ENCODE peak calls at places on chromosomes 2 and 18, in six cellular contexts. One of them, this sample, is unnamed.

GRCh38 chr18:31497404-31497710 is 620 bp upstream of the DSG2 start:
- ATAC-seq in GM12878: no peak
- ATAC-seq in HepG2: no peak
- ATAC-seq in HCT116: no peak
- ATAC-seq in upper lobe of left lung: no peak
- ATAC-seq in K562: no peak
- ATAC-seq in this sample: no peak

GRCh38 chr2:105188343-105188742 is 53.2 kb upstream of the GPR45 start:
- ATAC-seq in GM12878: no peak
- ATAC-seq in K562: no peak
- ATAC-seq in HCT116: no peak
- ATAC-seq in upper lobe of left lung: no peak
- ATAC-seq in HepG2: no peak
- ATAC-seq in this sample: no peak

GRCh38 chr2:226135861-226136548 is 663.6 kb downstream of the IRS1 start:
- ATAC-seq in HepG2: no peak
- ATAC-seq in upper lobe of left lung: no peak
- ATAC-seq in K562: no peak
- ATAC-seq in HCT116: no peak
- ATAC-seq in GM12878: no peak
- ATAC-seq in this sample: no peak

GRCh38 chr18:58716046-58716766 is 44.9 kb downstream of the MALT1 start:
- ATAC-seq in HCT116: no peak
- ATAC-seq in HepG2: no peak
- ATAC-seq in K562: no peak
- ATAC-seq in upper lobe of left lung: no peak
- ATAC-seq in GM12878: peak; percentile 78
- ATAC-seq in this sample: no peak

GRCh38 chr2:227117027-227117426 is 47.0 kb downstream of the COL4A4 start:
- ATAC-seq in HCT116: no peak
- ATAC-seq in HepG2: no peak
- ATAC-seq in upper lobe of left lung: no peak
- ATAC-seq in GM12878: peak; percentile 34
- ATAC-seq in K562: no peak
- ATAC-seq in this sample: no peak

GRCh38 chr18:74694436-74694835 is 96.8 kb downstream of the ZNF407 start:
- ATAC-seq in K562: no peak
- ATAC-seq in HCT116: no peak
- ATAC-seq in GM12878: no peak
- ATAC-seq in HepG2: no peak
- ATAC-seq in upper lobe of left lung: no peak
- ATAC-seq in this sample: no peak

GRCh38 chr2:167509585-167509984 is 621.3 kb downstream of the XIRP2 start:
- ATAC-seq in GM12878: no peak
- ATAC-seq in upper lobe of left lung: peak; percentile 14
- ATAC-seq in HepG2: peak; percentile 81
- ATAC-seq in HCT116: no peak
- ATAC-seq in K562: no peak
- ATAC-seq in this sample: no peak

GRCh38 chr2:1653137-1653789 is 91.1 kb downstream of the PXDN start:
- ATAC-seq in GM12878: no peak
- ATAC-seq in HepG2: no peak
- ATAC-seq in upper lobe of left lung: peak; percentile 79
- ATAC-seq in HCT116: no peak
- ATAC-seq in K562: no peak
- ATAC-seq in this sample: peak; percentile 90

GRCh38 chr2:109260886-109261700 is 132.1 kb downstream of the SH3RF3 start:
- ATAC-seq in K562: peak; percentile 87
- ATAC-seq in HepG2: peak; percentile 76
- ATAC-seq in GM12878: peak; percentile 84
- ATAC-seq in upper lobe of left lung: peak; percentile 12
- ATAC-seq in HCT116: peak; percentile 88
- ATAC-seq in this sample: no peak

GRCh38 chr2:241638063-241638660 is 669 bp downstream of the ATG4B start:
- ATAC-seq in upper lobe of left lung: no peak
- ATAC-seq in HCT116: no peak
- ATAC-seq in HepG2: no peak
- ATAC-seq in K562: no peak
- ATAC-seq in GM12878: no peak
- ATAC-seq in this sample: no peak

GRCh38 chr2:70391988-70392387 is 90.1 kb upstream of the FAM136A start:
- ATAC-seq in GM12878: no peak
- ATAC-seq in K562: no peak
- ATAC-seq in HCT116: no peak
- ATAC-seq in upper lobe of left lung: no peak
- ATAC-seq in HepG2: no peak
- ATAC-seq in this sample: no peak

GRCh38 chr2:153971250-153971649 is 99.5 kb downstream of the GALNT13 start:
- ATAC-seq in upper lobe of left lung: no peak
- ATAC-seq in GM12878: no peak
- ATAC-seq in HCT116: no peak
- ATAC-seq in K562: no peak
- ATAC-seq in HepG2: no peak
- ATAC-seq in this sample: no peak

GRCh38 chr2:207847807-207848544 is 78.3 kb upstream of the FZD5 start:
- ATAC-seq in GM12878: peak; percentile 48
- ATAC-seq in upper lobe of left lung: peak; percentile 70
- ATAC-seq in K562: peak; percentile 22
- ATAC-seq in HCT116: no peak
- ATAC-seq in HepG2: peak; percentile 83
- ATAC-seq in this sample: peak; percentile 50

GRCh38 chr18:48125724-48126123 is 195.3 kb upstream of the SMAD2 start:
- ATAC-seq in upper lobe of left lung: no peak
- ATAC-seq in GM12878: no peak
- ATAC-seq in K562: no peak
- ATAC-seq in HCT116: no peak
- ATAC-seq in HepG2: no peak
- ATAC-seq in this sample: no peak

GRCh38 chr2:179817181-179817841 is 44.1 kb downstream of the ZNF385B start:
- ATAC-seq in GM12878: no peak
- ATAC-seq in HepG2: no peak
- ATAC-seq in upper lobe of left lung: peak; percentile 29
- ATAC-seq in HCT116: peak; percentile 69
- ATAC-seq in K562: no peak
- ATAC-seq in this sample: no peak

GRCh38 chr18:56248613-56249235 is 389.7 kb downstream of the TXNL1 start:
- ATAC-seq in GM12878: peak; percentile 97
- ATAC-seq in K562: no peak
- ATAC-seq in upper lobe of left lung: no peak
- ATAC-seq in HepG2: no peak
- ATAC-seq in HCT116: no peak
- ATAC-seq in this sample: no peak

GRCh38 chr2:231715499-231715837 is 7.1 kb downstream of the PTMA start:
- ATAC-seq in upper lobe of left lung: no peak
- ATAC-seq in HepG2: peak; percentile 2
- ATAC-seq in K562: no peak
- ATAC-seq in GM12878: no peak
- ATAC-seq in HCT116: no peak
- ATAC-seq in this sample: no peak

GRCh38 chr2:7262608-7263228 is 345.5 kb downstream of the RNF144A start:
- ATAC-seq in GM12878: no peak
- ATAC-seq in upper lobe of left lung: no peak
- ATAC-seq in K562: no peak
- ATAC-seq in HepG2: no peak
- ATAC-seq in HCT116: no peak
- ATAC-seq in this sample: no peak

GRCh38 chr2:74174909-74175308 is 3.8 kb downstream of the MOB1A start:
- ATAC-seq in upper lobe of left lung: no peak
- ATAC-seq in HepG2: no peak
- ATAC-seq in HCT116: no peak
- ATAC-seq in K562: no peak
- ATAC-seq in GM12878: no peak
- ATAC-seq in this sample: no peak

GRCh38 chr2:74177697-74178096 is 982 bp downstream of the MOB1A start:
- ATAC-seq in K562: no peak
- ATAC-seq in GM12878: no peak
- ATAC-seq in upper lobe of left lung: no peak
- ATAC-seq in HCT116: no peak
- ATAC-seq in HepG2: no peak
- ATAC-seq in this sample: no peak

GRCh38 chr2:74181739-74182138 is 3.1 kb upstream of the MOB1A start:
- ATAC-seq in K562: peak; percentile 30
- ATAC-seq in upper lobe of left lung: peak; percentile 43
- ATAC-seq in HepG2: no peak
- ATAC-seq in HCT116: no peak
- ATAC-seq in GM12878: peak; percentile 47
- ATAC-seq in this sample: no peak

GRCh38 chr2:74179063-74179865 is 585 bp upstream of the MOB1A start:
- ATAC-seq in HepG2: peak; percentile 37
- ATAC-seq in GM12878: peak; percentile 16
- ATAC-seq in HCT116: no peak
- ATAC-seq in K562: peak; percentile 4
- ATAC-seq in upper lobe of left lung: peak; percentile 2
- ATAC-seq in this sample: no peak

GRCh38 chr2:74178211-74179062 is at the start of gene MOB1A:
- ATAC-seq in K562: peak; percentile 93
- ATAC-seq in upper lobe of left lung: peak; percentile 98
- ATAC-seq in GM12878: peak; percentile 86
- ATAC-seq in HepG2: peak; percentile 98
- ATAC-seq in HCT116: peak; percentile 97
- ATAC-seq in this sample: peak; percentile 98
- TF ChIP-seq POLR2A in K562: peak; percentile 91
- TF ChIP-seq POLR2A in upper lobe of left lung: no peak
- TF ChIP-seq POLR2A in GM12878: peak; percentile 94
- TF ChIP-seq POLR2A in HepG2: peak; percentile 92
- TF ChIP-seq POLR2A in HCT116: peak; percentile 84
- TF ChIP-seq POLR2A in this sample: peak; percentile 89

GRCh38 chr2:205738341-205738968 is 56.2 kb downstream of the NRP2 start:
- ATAC-seq in HCT116: no peak
- ATAC-seq in K562: no peak
- ATAC-seq in GM12878: no peak
- ATAC-seq in upper lobe of left lung: no peak
- ATAC-seq in HepG2: no peak
- ATAC-seq in this sample: no peak

GRCh38 chr2:205740381-205740780 is 58.1 kb downstream of the NRP2 start:
- ATAC-seq in HepG2: no peak
- ATAC-seq in HCT116: no peak
- ATAC-seq in upper lobe of left lung: no peak
- ATAC-seq in K562: no peak
- ATAC-seq in GM12878: no peak
- ATAC-seq in this sample: no peak

GRCh38 chr2:205743137-205743536 is 60.8 kb downstream of the NRP2 start:
- ATAC-seq in HCT116: no peak
- ATAC-seq in upper lobe of left lung: no peak
- ATAC-seq in K562: no peak
- ATAC-seq in GM12878: no peak
- ATAC-seq in HepG2: no peak
- ATAC-seq in this sample: no peak

GRCh38 chr2:205741256-205741978 is 59.1 kb downstream of the NRP2 start:
- ATAC-seq in GM12878: no peak
- ATAC-seq in HepG2: no peak
- ATAC-seq in HCT116: peak; percentile 30
- ATAC-seq in upper lobe of left lung: no peak
- ATAC-seq in K562: no peak
- ATAC-seq in this sample: no peak

DNA sequence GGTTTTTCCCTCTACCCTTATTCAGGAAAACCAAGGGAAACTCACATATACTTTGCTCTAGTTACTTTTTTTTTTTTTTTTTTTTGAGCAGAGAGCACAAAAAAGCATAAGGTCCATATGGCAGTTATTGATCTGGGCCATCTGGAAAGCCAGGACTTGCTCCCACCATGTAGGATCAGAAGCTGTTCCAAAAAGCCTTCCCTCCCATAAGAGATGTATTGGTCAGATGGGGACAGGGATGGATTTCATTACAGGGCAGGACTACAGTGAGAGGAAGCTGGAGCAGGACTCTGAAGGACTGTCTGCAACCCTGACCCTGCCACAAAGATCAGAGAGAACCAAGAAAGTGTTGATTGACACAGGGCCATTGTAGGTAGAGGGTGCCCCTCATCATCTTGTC is 57.3 kb downstream of the NRP2 start:
- ATAC-seq in GM12878: no peak
- ATAC-seq in upper lobe of left lung: no peak
- ATAC-seq in K562: no peak
- ATAC-seq in HepG2: no peak
- ATAC-seq in HCT116: no peak
- ATAC-seq in this sample: no peak
- H3K36me3 ChIP-seq in GM12878: no peaks in the 10 kb centered on the region
- H3K36me3 ChIP-seq in upper lobe of left lung: peaks cover 50% of the 10 kb centered on the region
- H3K36me3 ChIP-seq in K562: no peaks in the 10 kb centered on the region
- H3K36me3 ChIP-seq in HepG2: no peaks in the 10 kb centered on the region
- H3K36me3 ChIP-seq in HCT116: no peaks in the 10 kb centered on the region
- H3K36me3 ChIP-seq in this sample: peaks cover 90% of the 10 kb centered on the region

DNA sequence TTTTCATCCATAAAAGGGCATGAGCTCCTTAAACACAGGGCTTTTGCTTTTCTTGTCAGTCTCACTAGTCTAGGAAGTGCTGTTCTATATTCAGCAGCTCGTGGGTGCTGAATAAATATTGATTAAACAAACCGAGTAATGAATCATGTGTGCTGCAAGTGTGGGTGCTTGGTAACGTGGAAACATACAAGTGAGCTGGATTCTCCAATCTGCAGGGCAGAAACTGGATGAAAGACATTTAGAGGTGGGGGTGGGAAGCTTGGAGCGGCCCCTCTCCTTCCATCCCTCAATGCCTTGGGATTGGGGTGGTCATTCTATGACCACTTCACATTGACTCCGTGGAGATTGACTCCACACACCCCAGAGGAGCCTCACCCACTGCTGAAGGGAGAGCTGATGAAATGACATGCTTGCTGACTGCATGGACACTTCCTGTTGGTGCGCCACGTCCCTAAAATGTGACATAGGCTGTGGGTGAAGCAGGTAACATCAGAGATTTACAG is 114.5 kb downstream of the DOCK10 start:
- ATAC-seq in HCT116: no peak
- ATAC-seq in HepG2: no peak
- ATAC-seq in K562: no peak
- ATAC-seq in upper lobe of left lung: peak; percentile 70
- ATAC-seq in GM12878: no peak
- ATAC-seq in this sample: no peak
- TF ChIP-seq POLR2AphosphoS5 in HCT116: no peak
- TF ChIP-seq POLR2AphosphoS5 in HepG2: no peak
- TF ChIP-seq POLR2AphosphoS5 in K562: no peak
- TF ChIP-seq POLR2AphosphoS5 in upper lobe of left lung: no peak
- TF ChIP-seq POLR2AphosphoS5 in GM12878: no peak
- TF ChIP-seq POLR2AphosphoS5 in this sample: peak; percentile 19

DNA sequence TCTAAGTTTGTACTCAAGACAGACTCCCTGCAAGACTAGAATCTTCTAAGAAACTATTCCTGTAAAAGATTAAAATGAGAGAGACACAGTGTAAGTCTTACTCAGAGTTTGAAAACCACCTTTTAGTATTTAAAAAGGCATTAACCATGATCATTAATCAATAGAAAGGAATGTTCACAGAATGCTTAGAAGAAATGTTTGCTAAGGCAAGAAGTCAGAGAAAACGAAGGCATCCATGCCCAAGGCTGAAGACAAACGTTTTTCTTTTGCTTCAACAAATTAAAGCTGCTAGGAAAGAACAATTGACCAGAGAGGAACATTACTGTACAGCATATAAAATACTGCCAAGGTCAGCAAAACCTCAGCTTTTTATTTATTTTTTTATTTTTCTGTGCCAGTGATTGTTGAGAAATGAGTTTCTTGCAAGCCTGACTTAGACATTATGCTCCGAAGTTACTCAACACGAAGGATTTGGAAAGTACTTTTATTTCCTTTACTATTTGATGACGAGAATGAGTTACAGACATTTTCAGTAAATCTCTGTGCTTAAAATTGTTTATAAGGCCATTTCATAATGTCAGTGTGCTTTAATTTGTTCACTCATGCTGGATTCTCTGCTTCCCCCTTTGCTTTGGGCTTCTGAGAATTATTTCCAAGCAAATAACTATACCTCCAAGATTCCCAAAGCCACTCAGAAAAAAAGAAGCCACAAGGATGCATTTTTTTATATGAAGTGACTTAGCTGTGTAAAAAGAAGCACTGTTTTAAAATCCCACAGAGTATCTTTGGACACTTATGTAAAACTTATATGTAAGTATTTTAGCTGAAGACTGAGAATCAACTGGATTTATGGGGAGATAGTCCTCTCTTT is 20.5 kb downstream of the RND3 start:
- ATAC-seq in upper lobe of left lung: peak; percentile 55
- ATAC-seq in K562: no peak
- ATAC-seq in GM12878: no peak
- ATAC-seq in HepG2: no peak
- ATAC-seq in HCT116: no peak
- ATAC-seq in this sample: peak; percentile 66
- TF ChIP-seq POLR2A in upper lobe of left lung: no peak
- TF ChIP-seq POLR2A in K562: no peak
- TF ChIP-seq POLR2A in GM12878: no peak
- TF ChIP-seq POLR2A in HepG2: no peak
- TF ChIP-seq POLR2A in HCT116: no peak
- TF ChIP-seq POLR2A in this sample: no peak

This sample was measured in gastroesophageal sphincter.